ENCODE peak calls at places on chromosomes 13 and 19, in ten cellular contexts. One of them, this sample, is unnamed.

GRCh38 chr13:33207616-33207964 is 78.0 kb downstream of the STARD13 start:
- DNase-seq in gastrocnemius medialis: no peak
- DNase-seq in sciatic nerve: no peak
- DNase-seq in NCI-H774: no peak
- DNase-seq in cardiac fibroblast: peak
- DNase-seq in GM13976: no peak
- DNase-seq in T-cell: no peak
- DNase-seq in lung: no peak
- DNase-seq in caudate nucleus: no peak
- DNase-seq in stimulated activated CD8-positive, alpha-beta memory T cell treated with anti-CD3 and anti-CD28 coated beads, Interleukin-4, amount 100 ng/mL, for 1 hour: no peak
- DNase-seq in this sample: peak

GRCh38 chr19:17581211-17581874 is 25.9 kb downstream of the COLGALT1 start:
- DNase-seq in sciatic nerve: no peak
- DNase-seq in cardiac fibroblast: no peak
- DNase-seq in GM13976: no peak
- DNase-seq in NCI-H774: no peak
- DNase-seq in lung: no peak
- DNase-seq in T-cell: no peak
- DNase-seq in caudate nucleus: no peak
- DNase-seq in stimulated activated CD8-positive, alpha-beta memory T cell treated with anti-CD3 and anti-CD28 coated beads, Interleukin-4, amount 100 ng/mL, for 1 hour: no peak
- DNase-seq in gastrocnemius medialis: no peak
- DNase-seq in this sample: no peak

GRCh38 chr13:93951153-93951552 is 528.3 kb downstream of the DCT start:
- DNase-seq in gastrocnemius medialis: no peak
- DNase-seq in cardiac fibroblast: peak
- DNase-seq in GM13976: no peak
- DNase-seq in T-cell: no peak
- DNase-seq in lung: no peak
- DNase-seq in sciatic nerve: no peak
- DNase-seq in stimulated activated CD8-positive, alpha-beta memory T cell treated with anti-CD3 and anti-CD28 coated beads, Interleukin-4, amount 100 ng/mL, for 1 hour: no peak
- DNase-seq in NCI-H774: no peak
- DNase-seq in caudate nucleus: no peak
- DNase-seq in this sample: peak

GRCh38 chr19:49339364-49340068 is 4.3 kb downstream of the CD37 start:
- DNase-seq in lung: peak
- DNase-seq in GM13976: no peak
- DNase-seq in stimulated activated CD8-positive, alpha-beta memory T cell treated with anti-CD3 and anti-CD28 coated beads, Interleukin-4, amount 100 ng/mL, for 1 hour: no peak
- DNase-seq in gastrocnemius medialis: peak
- DNase-seq in NCI-H774: no peak
- DNase-seq in cardiac fibroblast: peak
- DNase-seq in T-cell: no peak
- DNase-seq in caudate nucleus: peak
- DNase-seq in sciatic nerve: peak
- DNase-seq in this sample: peak

GRCh38 chr13:28329395-28330158 is 165.4 kb downstream of the FLT1 start:
- DNase-seq in sciatic nerve: no peak
- DNase-seq in gastrocnemius medialis: no peak
- DNase-seq in T-cell: no peak
- DNase-seq in stimulated activated CD8-positive, alpha-beta memory T cell treated with anti-CD3 and anti-CD28 coated beads, Interleukin-4, amount 100 ng/mL, for 1 hour: no peak
- DNase-seq in caudate nucleus: no peak
- DNase-seq in GM13976: no peak
- DNase-seq in cardiac fibroblast: peak
- DNase-seq in lung: peak
- DNase-seq in NCI-H774: no peak
- DNase-seq in this sample: peak

GRCh38 chr13:45178349-45179142 is 22.3 kb downstream of the KCTD4 start:
- DNase-seq in lung: no peak
- DNase-seq in T-cell: no peak
- DNase-seq in GM13976: no peak
- DNase-seq in cardiac fibroblast: peak
- DNase-seq in stimulated activated CD8-positive, alpha-beta memory T cell treated with anti-CD3 and anti-CD28 coated beads, Interleukin-4, amount 100 ng/mL, for 1 hour: no peak
- DNase-seq in NCI-H774: no peak
- DNase-seq in sciatic nerve: no peak
- DNase-seq in caudate nucleus: no peak
- DNase-seq in gastrocnemius medialis: no peak
- DNase-seq in this sample: peak

GRCh38 chr13:53004605-53005004 is 24.0 kb upstream of the OLFM4 start:
- DNase-seq in caudate nucleus: no peak
- DNase-seq in NCI-H774: no peak
- DNase-seq in lung: no peak
- DNase-seq in stimulated activated CD8-positive, alpha-beta memory T cell treated with anti-CD3 and anti-CD28 coated beads, Interleukin-4, amount 100 ng/mL, for 1 hour: no peak
- DNase-seq in GM13976: no peak
- DNase-seq in cardiac fibroblast: no peak
- DNase-seq in gastrocnemius medialis: no peak
- DNase-seq in T-cell: no peak
- DNase-seq in sciatic nerve: no peak
- DNase-seq in this sample: no peak

GRCh38 chr19:41528106-41528505 is 47.9 kb upstream of the CEACAM21 start:
- DNase-seq in stimulated activated CD8-positive, alpha-beta memory T cell treated with anti-CD3 and anti-CD28 coated beads, Interleukin-4, amount 100 ng/mL, for 1 hour: no peak
- DNase-seq in GM13976: no peak
- DNase-seq in lung: no peak
- DNase-seq in NCI-H774: no peak
- DNase-seq in cardiac fibroblast: no peak
- DNase-seq in gastrocnemius medialis: no peak
- DNase-seq in caudate nucleus: no peak
- DNase-seq in sciatic nerve: no peak
- DNase-seq in T-cell: no peak
- DNase-seq in this sample: no peak

GRCh38 chr13:109867766-109868165 is 81.4 kb upstream of the IRS2 start:
- DNase-seq in T-cell: no peak
- DNase-seq in stimulated activated CD8-positive, alpha-beta memory T cell treated with anti-CD3 and anti-CD28 coated beads, Interleukin-4, amount 100 ng/mL, for 1 hour: no peak
- DNase-seq in NCI-H774: no peak
- DNase-seq in GM13976: no peak
- DNase-seq in lung: no peak
- DNase-seq in gastrocnemius medialis: no peak
- DNase-seq in sciatic nerve: no peak
- DNase-seq in caudate nucleus: no peak
- DNase-seq in cardiac fibroblast: peak
- DNase-seq in this sample: no peak

GRCh38 chr19:56142087-56142787 is 1.1 kb downstream of the ZNF444 start:
- DNase-seq in gastrocnemius medialis: no peak
- DNase-seq in NCI-H774: peak
- DNase-seq in caudate nucleus: no peak
- DNase-seq in sciatic nerve: no peak
- DNase-seq in stimulated activated CD8-positive, alpha-beta memory T cell treated with anti-CD3 and anti-CD28 coated beads, Interleukin-4, amount 100 ng/mL, for 1 hour: no peak
- DNase-seq in GM13976: no peak
- DNase-seq in cardiac fibroblast: no peak
- DNase-seq in T-cell: no peak
- DNase-seq in lung: peak
- DNase-seq in this sample: no peak

GRCh38 chr13:24737042-24737441 is 26.9 kb upstream of the RNF17 start:
- DNase-seq in T-cell: no peak
- DNase-seq in caudate nucleus: no peak
- DNase-seq in GM13976: no peak
- DNase-seq in sciatic nerve: no peak
- DNase-seq in stimulated activated CD8-positive, alpha-beta memory T cell treated with anti-CD3 and anti-CD28 coated beads, Interleukin-4, amount 100 ng/mL, for 1 hour: no peak
- DNase-seq in cardiac fibroblast: no peak
- DNase-seq in NCI-H774: no peak
- DNase-seq in lung: no peak
- DNase-seq in gastrocnemius medialis: no peak
- DNase-seq in this sample: no peak

GRCh38 chr19:4228765-4229178 is 551 bp upstream of the EBI3 start:
- DNase-seq in T-cell: no peak
- DNase-seq in lung: no peak
- DNase-seq in stimulated activated CD8-positive, alpha-beta memory T cell treated with anti-CD3 and anti-CD28 coated beads, Interleukin-4, amount 100 ng/mL, for 1 hour: no peak
- DNase-seq in GM13976: no peak
- DNase-seq in gastrocnemius medialis: no peak
- DNase-seq in caudate nucleus: no peak
- DNase-seq in NCI-H774: no peak
- DNase-seq in sciatic nerve: no peak
- DNase-seq in cardiac fibroblast: no peak
- DNase-seq in this sample: no peak

GRCh38 chr19:3095375-3096191 is 1.4 kb downstream of the GNA11 start:
- DNase-seq in lung: no peak
- DNase-seq in NCI-H774: no peak
- DNase-seq in sciatic nerve: no peak
- DNase-seq in GM13976: no peak
- DNase-seq in caudate nucleus: no peak
- DNase-seq in cardiac fibroblast: no peak
- DNase-seq in T-cell: peak
- DNase-seq in gastrocnemius medialis: no peak
- DNase-seq in stimulated activated CD8-positive, alpha-beta memory T cell treated with anti-CD3 and anti-CD28 coated beads, Interleukin-4, amount 100 ng/mL, for 1 hour: peak
- DNase-seq in this sample: no peak

GRCh38 chr13:40813662-40814454 is 24.4 kb downstream of the SLC25A15 start:
- DNase-seq in sciatic nerve: no peak
- DNase-seq in cardiac fibroblast: peak
- DNase-seq in stimulated activated CD8-positive, alpha-beta memory T cell treated with anti-CD3 and anti-CD28 coated beads, Interleukin-4, amount 100 ng/mL, for 1 hour: no peak
- DNase-seq in GM13976: peak
- DNase-seq in T-cell: no peak
- DNase-seq in lung: no peak
- DNase-seq in NCI-H774: no peak
- DNase-seq in caudate nucleus: no peak
- DNase-seq in gastrocnemius medialis: no peak
- DNase-seq in this sample: no peak

GRCh38 chr19:18216789-18217188 is 9.4 kb downstream of the PDE4C start:
- DNase-seq in GM13976: no peak
- DNase-seq in T-cell: no peak
- DNase-seq in caudate nucleus: no peak
- DNase-seq in cardiac fibroblast: no peak
- DNase-seq in sciatic nerve: no peak
- DNase-seq in gastrocnemius medialis: no peak
- DNase-seq in lung: no peak
- DNase-seq in stimulated activated CD8-positive, alpha-beta memory T cell treated with anti-CD3 and anti-CD28 coated beads, Interleukin-4, amount 100 ng/mL, for 1 hour: no peak
- DNase-seq in NCI-H774: no peak
- DNase-seq in this sample: no peak

GRCh38 chr13:98541211-98541610 is 35.7 kb downstream of the STK24 start:
- DNase-seq in NCI-H774: no peak
- DNase-seq in stimulated activated CD8-positive, alpha-beta memory T cell treated with anti-CD3 and anti-CD28 coated beads, Interleukin-4, amount 100 ng/mL, for 1 hour: no peak
- DNase-seq in GM13976: no peak
- DNase-seq in gastrocnemius medialis: no peak
- DNase-seq in caudate nucleus: no peak
- DNase-seq in cardiac fibroblast: peak
- DNase-seq in lung: no peak
- DNase-seq in T-cell: no peak
- DNase-seq in sciatic nerve: no peak
- DNase-seq in this sample: no peak

GRCh38 chr13:112901951-112902651 is 66.9 kb upstream of the MCF2L start:
- DNase-seq in gastrocnemius medialis: no peak
- DNase-seq in NCI-H774: no peak
- DNase-seq in sciatic nerve: peak
- DNase-seq in GM13976: no peak
- DNase-seq in stimulated activated CD8-positive, alpha-beta memory T cell treated with anti-CD3 and anti-CD28 coated beads, Interleukin-4, amount 100 ng/mL, for 1 hour: no peak
- DNase-seq in lung: no peak
- DNase-seq in caudate nucleus: no peak
- DNase-seq in cardiac fibroblast: no peak
- DNase-seq in T-cell: no peak
- DNase-seq in this sample: no peak

GRCh38 chr19:1503089-1503924 is 9.5 kb downstream of the ADAMTSL5 start:
- DNase-seq in NCI-H774: peak
- DNase-seq in caudate nucleus: peak
- DNase-seq in cardiac fibroblast: peak
- DNase-seq in lung: no peak
- DNase-seq in sciatic nerve: no peak
- DNase-seq in stimulated activated CD8-positive, alpha-beta memory T cell treated with anti-CD3 and anti-CD28 coated beads, Interleukin-4, amount 100 ng/mL, for 1 hour: peak
- DNase-seq in gastrocnemius medialis: peak
- DNase-seq in T-cell: peak
- DNase-seq in GM13976: peak
- DNase-seq in this sample: no peak

GRCh38 chr19:17394891-17395415 is 957 bp upstream of the CCDC194 start:
- DNase-seq in sciatic nerve: peak
- DNase-seq in T-cell: peak
- DNase-seq in lung: no peak
- DNase-seq in NCI-H774: no peak
- DNase-seq in GM13976: peak
- DNase-seq in gastrocnemius medialis: peak
- DNase-seq in stimulated activated CD8-positive, alpha-beta memory T cell treated with anti-CD3 and anti-CD28 coated beads, Interleukin-4, amount 100 ng/mL, for 1 hour: no peak
- DNase-seq in caudate nucleus: no peak
- DNase-seq in cardiac fibroblast: peak
- DNase-seq in this sample: peak

GRCh38 chr19:4197625-4198466 is 15.4 kb downstream of the ANKRD24 start:
- DNase-seq in stimulated activated CD8-positive, alpha-beta memory T cell treated with anti-CD3 and anti-CD28 coated beads, Interleukin-4, amount 100 ng/mL, for 1 hour: no peak
- DNase-seq in cardiac fibroblast: no peak
- DNase-seq in NCI-H774: no peak
- DNase-seq in gastrocnemius medialis: no peak
- DNase-seq in T-cell: no peak
- DNase-seq in lung: no peak
- DNase-seq in caudate nucleus: no peak
- DNase-seq in sciatic nerve: no peak
- DNase-seq in GM13976: peak
- DNase-seq in this sample: no peak

GRCh38 chr19:30371960-30372824 is at the start of gene ZNF536:
- DNase-seq in lung: no peak
- DNase-seq in T-cell: no peak
- DNase-seq in NCI-H774: no peak
- DNase-seq in sciatic nerve: no peak
- DNase-seq in caudate nucleus: peak
- DNase-seq in gastrocnemius medialis: no peak
- DNase-seq in stimulated activated CD8-positive, alpha-beta memory T cell treated with anti-CD3 and anti-CD28 coated beads, Interleukin-4, amount 100 ng/mL, for 1 hour: no peak
- DNase-seq in GM13976: no peak
- DNase-seq in cardiac fibroblast: no peak
- DNase-seq in this sample: no peak

GRCh38 chr13:31048521-31048920 is 113.2 kb downstream of the HSPH1 start:
- DNase-seq in T-cell: no peak
- DNase-seq in stimulated activated CD8-positive, alpha-beta memory T cell treated with anti-CD3 and anti-CD28 coated beads, Interleukin-4, amount 100 ng/mL, for 1 hour: no peak
- DNase-seq in lung: no peak
- DNase-seq in NCI-H774: no peak
- DNase-seq in GM13976: no peak
- DNase-seq in sciatic nerve: no peak
- DNase-seq in caudate nucleus: no peak
- DNase-seq in gastrocnemius medialis: no peak
- DNase-seq in cardiac fibroblast: peak
- DNase-seq in this sample: no peak

GRCh38 chr19:54137913-54138776 is 583 bp downstream of the CNOT3 start:
- DNase-seq in sciatic nerve: peak
- DNase-seq in NCI-H774: no peak
- DNase-seq in T-cell: peak
- DNase-seq in caudate nucleus: no peak
- DNase-seq in lung: no peak
- DNase-seq in cardiac fibroblast: peak
- DNase-seq in GM13976: peak
- DNase-seq in stimulated activated CD8-positive, alpha-beta memory T cell treated with anti-CD3 and anti-CD28 coated beads, Interleukin-4, amount 100 ng/mL, for 1 hour: no peak
- DNase-seq in gastrocnemius medialis: no peak
- DNase-seq in this sample: no peak

GRCh38 chr13:31199527-31199848 is 287 bp upstream of the B3GLCT start:
- DNase-seq in gastrocnemius medialis: no peak
- DNase-seq in GM13976: no peak
- DNase-seq in caudate nucleus: no peak
- DNase-seq in lung: no peak
- DNase-seq in T-cell: no peak
- DNase-seq in NCI-H774: no peak
- DNase-seq in stimulated activated CD8-positive, alpha-beta memory T cell treated with anti-CD3 and anti-CD28 coated beads, Interleukin-4, amount 100 ng/mL, for 1 hour: no peak
- DNase-seq in sciatic nerve: no peak
- DNase-seq in cardiac fibroblast: peak
- DNase-seq in this sample: no peak

GRCh38 chr13:75896271-75896670 is 260.1 kb downstream of the LMO7 start:
- DNase-seq in caudate nucleus: no peak
- DNase-seq in NCI-H774: no peak
- DNase-seq in sciatic nerve: no peak
- DNase-seq in gastrocnemius medialis: no peak
- DNase-seq in lung: no peak
- DNase-seq in T-cell: no peak
- DNase-seq in stimulated activated CD8-positive, alpha-beta memory T cell treated with anti-CD3 and anti-CD28 coated beads, Interleukin-4, amount 100 ng/mL, for 1 hour: no peak
- DNase-seq in GM13976: no peak
- DNase-seq in cardiac fibroblast: no peak
- DNase-seq in this sample: no peak

GRCh38 chr19:16969127-16969526 is 57.5 kb downstream of the CPAMD8 start:
- DNase-seq in stimulated activated CD8-positive, alpha-beta memory T cell treated with anti-CD3 and anti-CD28 coated beads, Interleukin-4, amount 100 ng/mL, for 1 hour: no peak
- DNase-seq in lung: no peak
- DNase-seq in GM13976: no peak
- DNase-seq in cardiac fibroblast: peak
- DNase-seq in gastrocnemius medialis: no peak
- DNase-seq in T-cell: no peak
- DNase-seq in sciatic nerve: no peak
- DNase-seq in NCI-H774: no peak
- DNase-seq in caudate nucleus: no peak
- DNase-seq in this sample: no peak

GRCh38 chr19:2413629-2414028 is 13.8 kb downstream of the TIMM13 start:
- DNase-seq in cardiac fibroblast: no peak
- DNase-seq in NCI-H774: no peak
- DNase-seq in GM13976: no peak
- DNase-seq in caudate nucleus: no peak
- DNase-seq in T-cell: no peak
- DNase-seq in lung: no peak
- DNase-seq in sciatic nerve: no peak
- DNase-seq in gastrocnemius medialis: no peak
- DNase-seq in stimulated activated CD8-positive, alpha-beta memory T cell treated with anti-CD3 and anti-CD28 coated beads, Interleukin-4, amount 100 ng/mL, for 1 hour: no peak
- DNase-seq in this sample: no peak

GRCh38 chr19:1516395-1516753 is 3.6 kb upstream of the ADAMTSL5 start:
- DNase-seq in gastrocnemius medialis: no peak
- DNase-seq in lung: no peak
- DNase-seq in caudate nucleus: no peak
- DNase-seq in sciatic nerve: no peak
- DNase-seq in GM13976: no peak
- DNase-seq in NCI-H774: no peak
- DNase-seq in cardiac fibroblast: peak
- DNase-seq in T-cell: no peak
- DNase-seq in stimulated activated CD8-positive, alpha-beta memory T cell treated with anti-CD3 and anti-CD28 coated beads, Interleukin-4, amount 100 ng/mL, for 1 hour: no peak
- DNase-seq in this sample: no peak